ENCODE peak calls at places on chromosomes 16 and 17, in six cellular contexts. O is astrocyte of the spinal cord; I is GM12892; L is NCI-H1436; S is CD4-positive, alpha-beta memory T cell; K is gastrocnemius medialis. M is an unnamed sample.
A peak's percentile ranks its signal among the peaks of the same experiment; 100 is the strongest.

GRCh38 chr17:58210922-58211321 is 8.1 kb downstream of the MKS1 start:
- DNase-seq in O (no peak), I (no peak), L (no peak), S (no peak), K (no peak), M (no peak)

GRCh38 chr16:57284206-57284951 is at the start of gene PLLP:
- DNase-seq in O (no peak), I (peak; percentile 77), L (peak; percentile 41), S (peak; percentile 27), K (no peak), M (peak; percentile 2)

GRCh38 chr16:68287276-68288251 is 23.2 kb downstream of the SLC7A6OS start:
- DNase-seq in O (peak; percentile 73), I (no peak), L (no peak), S (peak; percentile 58), K (peak; percentile 96), M (peak; percentile 95)

GRCh38 chr16:70162041-70162451 is 11.5 kb upstream of the CLEC18C start:
- DNase-seq in O (peak; percentile 59), I (no peak), L (no peak), S (no peak), K (no peak), M (peak; percentile 70)

GRCh38 chr17:57861000-57861736 is 11.3 kb upstream of the MRPS23 start:
- DNase-seq in O (peak; percentile 63), I (no peak), L (no peak), S (peak; percentile 27), K (no peak), M (no peak)

GRCh38 chr17:59829217-59830006 is 63.3 kb downstream of the TUBD1 start:
- DNase-seq in O (peak; percentile 99), I (no peak), L (peak; percentile 90), S (peak; percentile 37), K (no peak), M (peak; percentile 93)

GRCh38 chr17:18111330-18111971 is 2.9 kb downstream of the MYO15A start:
- DNase-seq in O (no peak), I (no peak), L (no peak), S (no peak), K (no peak), M (no peak)

GRCh38 chr17:50269477-50270429 is 4.5 kb upstream of the TMEM92 start:
- DNase-seq in O (peak; percentile 89), I (peak; percentile 54), L (peak; percentile 39), S (peak; percentile 33), K (peak; percentile 15), M (peak; percentile 84)

GRCh38 chr16:54342001-54342776 is 55.6 kb upstream of the IRX3 start:
- DNase-seq in O (no peak), I (no peak), L (no peak), S (no peak), K (no peak), M (no peak)

GRCh38 chr16:88062341-88062861 is 111.2 kb downstream of the BANP start:
- DNase-seq in O (peak; percentile 66), I (no peak), L (no peak), S (no peak), K (no peak), M (peak; percentile 84)

GRCh38 chr17:80023261-80024205 is 12.1 kb downstream of the TBC1D16 start:
- DNase-seq in O (no peak), I (no peak), L (no peak), S (no peak), K (no peak), M (no peak)

GRCh38 chr16:89653656-89654295 is 3.7 kb downstream of the CHMP1A start:
- DNase-seq in O (no peak), I (no peak), L (no peak), S (no peak), K (no peak), M (no peak)

GRCh38 chr16:19094542-19095365 is 19.0 kb upstream of the ITPRIPL2 start:
- DNase-seq in O (no peak), I (no peak), L (no peak), S (no peak), K (no peak), M (peak; percentile 22)

GRCh38 chr16:58378401-58378800 is 13.9 kb upstream of the GINS3 start:
- DNase-seq in O (no peak), I (no peak), L (no peak), S (no peak), K (no peak), M (no peak)

GRCh38 chr17:42334667-42335066 is 46.4 kb downstream of the STAT5A start:
- DNase-seq in O (no peak), I (no peak), L (no peak), S (no peak), K (no peak), M (no peak)

GRCh38 chr17:39579318-39580081 is 28.2 kb downstream of the NEUROD2 start:
- DNase-seq in O (no peak), I (no peak), L (no peak), S (no peak), K (no peak), M (no peak)

GRCh38 chr16:5336898-5337297 is 239.3 kb upstream of the EEF2KMT start:
- DNase-seq in O (no peak), I (no peak), L (no peak), S (no peak), K (no peak), M (no peak)

GRCh38 chr16:57846078-57846697 is 43.9 kb upstream of the KIFC3 start:
- DNase-seq in O (no peak), I (no peak), L (no peak), S (no peak), K (no peak), M (no peak)

GRCh38 chr17:15264542-15264941 is 584 bp downstream of the PMP22 start:
- DNase-seq in O (no peak), I (no peak), L (no peak), S (no peak), K (peak; percentile 86), M (no peak)

GRCh38 chr17:81824595-81824994 is 8.5 kb downstream of the MCRIP1 start:
- DNase-seq in O (no peak), I (no peak), L (no peak), S (no peak), K (no peak), M (no peak)

GRCh38 chr17:80964859-80965580 is 26.6 kb upstream of the CHMP6 start:
- DNase-seq in O (no peak), I (no peak), L (no peak), S (no peak), K (no peak), M (no peak)

GRCh38 chr17:74276561-74277009 is 2.6 kb downstream of the DNAI2 start:
- DNase-seq in O (no peak), I (no peak), L (no peak), S (no peak), K (peak; percentile 12), M (no peak)